ENCODE peak calls at places on chromosomes 6 and 20, in ten cellular contexts. M, V, W, K, H, G, B, I, T and N are unnamed samples.

GRCh38 chr6:42979523-42980177 is 669 bp upstream of the PEX6 start:
- DNase-seq in M (peak), V (peak), W (no peak), K (no peak), H (no peak), G (no peak), B (peak), I (no peak), T (peak), N (peak)

GRCh38 chr6:157651731-157652490 is 171.1 kb upstream of the SNX9 start:
- DNase-seq in M (no peak), V (no peak), W (no peak), K (no peak), H (no peak), G (no peak), B (no peak), I (no peak), T (no peak), N (no peak)

GRCh38 chr6:111872521-111873177 is 603 bp downstream of the FYN start:
- DNase-seq in M (no peak), V (peak), W (peak), K (peak), H (peak), G (no peak), B (peak), I (peak), T (no peak), N (no peak)

GRCh38 chr20:17281478-17281877 is 54.6 kb downstream of the PCSK2 start:
- DNase-seq in M (peak), V (no peak), W (no peak), K (peak), H (no peak), G (no peak), B (no peak), I (no peak), T (peak), N (peak)

GRCh38 chr20:25247100-25247665 is 702 bp upstream of the PYGB start:
- DNase-seq in M (peak), V (peak), W (peak), K (peak), H (peak), G (no peak), B (peak), I (no peak), T (peak), N (peak)

GRCh38 chr6:6730831-6731230 is 142.3 kb downstream of the LY86 start:
- DNase-seq in M (peak), V (peak), W (no peak), K (peak), H (peak), G (peak), B (peak), I (no peak), T (no peak), N (peak)

GRCh38 chr6:116773886-116774285 is 8.4 kb upstream of the FAM162B start:
- DNase-seq in M (peak), V (peak), W (no peak), K (no peak), H (no peak), G (no peak), B (peak), I (no peak), T (no peak), N (peak)

GRCh38 chr6:169277619-169278018 is 24.0 kb upstream of the THBS2 start:
- DNase-seq in M (no peak), V (no peak), W (no peak), K (no peak), H (no peak), G (no peak), B (no peak), I (no peak), T (no peak), N (no peak)

GRCh38 chr6:30213654-30213998 is 420 bp upstream of the TRIM26 start:
- DNase-seq in M (no peak), V (no peak), W (peak), K (no peak), H (no peak), G (no peak), B (no peak), I (no peak), T (no peak), N (no peak)

GRCh38 chr6:140059947-140060346 is 685.5 kb upstream of the CITED2 start:
- DNase-seq in M (no peak), V (no peak), W (no peak), K (no peak), H (no peak), G (no peak), B (no peak), I (no peak), T (no peak), N (no peak)

GRCh38 chr6:148794797-148795196 is 48.0 kb downstream of the UST start:
- DNase-seq in M (no peak), V (no peak), W (no peak), K (no peak), H (no peak), G (no peak), B (no peak), I (no peak), T (no peak), N (no peak)

GRCh38 chr6:71324179-71324791 is 35.7 kb downstream of the OGFRL1 start:
- DNase-seq in M (no peak), V (no peak), W (no peak), K (no peak), H (peak), G (no peak), B (no peak), I (no peak), T (no peak), N (no peak)

GRCh38 chr6:11632795-11633511 is 95.4 kb downstream of the TMEM170B start:
- DNase-seq in M (peak), V (peak), W (no peak), K (no peak), H (no peak), G (no peak), B (peak), I (no peak), T (no peak), N (no peak)

GRCh38 chr20:18093388-18093787 is 35.7 kb upstream of the OVOL2 start:
- DNase-seq in M (no peak), V (no peak), W (no peak), K (no peak), H (no peak), G (no peak), B (no peak), I (no peak), T (no peak), N (no peak)

GRCh38 chr20:5658897-5659296 is 91.3 kb upstream of the SHLD1 start:
- DNase-seq in M (peak), V (peak), W (peak), K (no peak), H (peak), G (peak), B (peak), I (peak), T (no peak), N (peak)

GRCh38 chr20:58459058-58459743 is 56.0 kb downstream of the APCDD1L start:
- DNase-seq in M (no peak), V (no peak), W (no peak), K (peak), H (no peak), G (no peak), B (no peak), I (no peak), T (no peak), N (no peak)

GRCh38 chr20:25204550-25205276 is 9.2 kb downstream of the ENTPD6 start:
- DNase-seq in M (no peak), V (no peak), W (no peak), K (no peak), H (no peak), G (no peak), B (no peak), I (no peak), T (no peak), N (no peak)

GRCh38 chr20:3847419-3847940 is 846 bp downstream of the MAVS start:
- DNase-seq in M (peak), V (peak), W (no peak), K (no peak), H (no peak), G (no peak), B (no peak), I (no peak), T (no peak), N (no peak)

GRCh38 chr6:31621991-31622390 is 1.5 kb downstream of the PRRC2A start:
- DNase-seq in M (peak), V (no peak), W (no peak), K (no peak), H (no peak), G (no peak), B (no peak), I (no peak), T (no peak), N (no peak)

GRCh38 chr20:43536817-43537440 is 21.9 kb upstream of the SGK2 start:
- DNase-seq in M (peak), V (peak), W (no peak), K (no peak), H (no peak), G (no peak), B (peak), I (no peak), T (no peak), N (peak)

GRCh38 chr20:49415664-49416044 is 66.8 kb downstream of the KCNB1 start:
- DNase-seq in M (no peak), V (no peak), W (no peak), K (no peak), H (no peak), G (no peak), B (no peak), I (no peak), T (no peak), N (no peak)

GRCh38 chr6:139240161-139241010 is 51.4 kb downstream of the TXLNB start:
- DNase-seq in M (peak), V (peak), W (no peak), K (no peak), H (no peak), G (peak), B (peak), I (no peak), T (no peak), N (peak)

GRCh38 chr6:41965429-41966213 is 24.0 kb upstream of the CCND3 start:
- DNase-seq in M (no peak), V (no peak), W (no peak), K (no peak), H (no peak), G (no peak), B (no peak), I (no peak), T (no peak), N (no peak)

GRCh38 chr6:43636312-43636667 is 650 bp downstream of the MAD2L1BP start:
- DNase-seq in M (peak), V (no peak), W (no peak), K (no peak), H (no peak), G (no peak), B (peak), I (no peak), T (no peak), N (no peak)

GRCh38 chr6:16741112-16742016 is 19.9 kb downstream of the ATXN1 start:
- DNase-seq in M (peak), V (peak), W (no peak), K (no peak), H (no peak), G (peak), B (peak), I (no peak), T (peak), N (no peak)

GRCh38 chr20:50389437-50389807 is 120.8 kb upstream of the PTPN1 start:
- DNase-seq in M (no peak), V (no peak), W (no peak), K (no peak), H (peak), G (no peak), B (no peak), I (no peak), T (no peak), N (no peak)

GRCh38 chr6:137016366-137016765 is 28.4 kb downstream of the IL20RA start:
- DNase-seq in M (no peak), V (peak), W (no peak), K (no peak), H (no peak), G (no peak), B (peak), I (no peak), T (no peak), N (no peak)

GRCh38 chr6:151441390-151442166 is 10.3 kb downstream of the RMND1 start:
- DNase-seq in M (no peak), V (no peak), W (no peak), K (no peak), H (no peak), G (no peak), B (no peak), I (no peak), T (no peak), N (no peak)

GRCh38 chr20:4083103-4083864 is 67.9 kb upstream of the RNF24 start:
- DNase-seq in M (no peak), V (no peak), W (no peak), K (no peak), H (no peak), G (no peak), B (no peak), I (no peak), T (no peak), N (no peak)

GRCh38 chr6:35370124-35370741 is 27.9 kb downstream of the PPARD start:
- DNase-seq in M (peak), V (peak), W (peak), K (peak), H (peak), G (peak), B (peak), I (no peak), T (peak), N (peak)

GRCh38 chr20:51042064-51042463 is 19.2 kb upstream of the KCNG1 start:
- DNase-seq in M (peak), V (peak), W (no peak), K (no peak), H (no peak), G (no peak), B (no peak), I (no peak), T (no peak), N (no peak)

GRCh38 chr6:131244942-131245341 is 109.7 kb downstream of the AKAP7 start:
- DNase-seq in M (no peak), V (no peak), W (no peak), K (no peak), H (no peak), G (no peak), B (no peak), I (no peak), T (no peak), N (no peak)

GRCh38 chr6:157343732-157344131 is 20.4 kb upstream of the TMEM242 start:
- DNase-seq in M (no peak), V (no peak), W (no peak), K (no peak), H (no peak), G (no peak), B (no peak), I (no peak), T (no peak), N (no peak)

GRCh38 chr20:41398408-41398807 is 31.8 kb upstream of the EMILIN3 start:
- DNase-seq in M (no peak), V (no peak), W (no peak), K (no peak), H (no peak), G (peak), B (no peak), I (no peak), T (no peak), N (no peak)

GRCh38 chr6:17817763-17818162 is 111.0 kb upstream of the NUP153 start:
- DNase-seq in M (no peak), V (no peak), W (no peak), K (no peak), H (no peak), G (no peak), B (no peak), I (no peak), T (no peak), N (no peak)

GRCh38 chr20:3932277-3933073 is 43.3 kb downstream of the PANK2 start:
- DNase-seq in M (no peak), V (peak), W (no peak), K (no peak), H (no peak), G (no peak), B (no peak), I (no peak), T (peak), N (peak)

GRCh38 chr6:3776881-3777507 is 25.5 kb upstream of the PXDC1 start:
- DNase-seq in M (no peak), V (no peak), W (no peak), K (no peak), H (no peak), G (no peak), B (no peak), I (no peak), T (no peak), N (no peak)

GRCh38 chr6:117491916-117492315 is 9.4 kb downstream of the DCBLD1 start:
- DNase-seq in M (peak), V (peak), W (no peak), K (no peak), H (no peak), G (no peak), B (no peak), I (no peak), T (no peak), N (no peak)

GRCh38 chr6:107655245-107655644 is 165.3 kb downstream of the SOBP start:
- DNase-seq in M (no peak), V (no peak), W (no peak), K (peak), H (no peak), G (no peak), B (no peak), I (no peak), T (no peak), N (no peak)

GRCh38 chr20:47620808-47621805 is 119.4 kb downstream of the NCOA3 start:
- DNase-seq in M (peak), V (peak), W (no peak), K (peak), H (no peak), G (peak), B (peak), I (no peak), T (peak), N (peak)

GRCh38 chr20:36173451-36173933 is 19.0 kb downstream of the EPB41L1 start:
- DNase-seq in M (no peak), V (peak), W (no peak), K (peak), H (no peak), G (no peak), B (peak), I (no peak), T (no peak), N (no peak)

GRCh38 chr20:36175475-36175995 is 21.0 kb downstream of the EPB41L1 start:
- DNase-seq in M (no peak), V (no peak), W (no peak), K (no peak), H (no peak), G (no peak), B (no peak), I (no peak), T (no peak), N (no peak)

GRCh38 chr20:36175016-36175415 is 20.5 kb downstream of the EPB41L1 start:
- DNase-seq in M (no peak), V (peak), W (no peak), K (peak), H (no peak), G (no peak), B (peak), I (no peak), T (no peak), N (no peak)

GRCh38 chr20:36167826-36168634 is 13.5 kb downstream of the EPB41L1 start:
- DNase-seq in M (peak), V (peak), W (no peak), K (no peak), H (no peak), G (no peak), B (no peak), I (no peak), T (no peak), N (peak)

DNA sequence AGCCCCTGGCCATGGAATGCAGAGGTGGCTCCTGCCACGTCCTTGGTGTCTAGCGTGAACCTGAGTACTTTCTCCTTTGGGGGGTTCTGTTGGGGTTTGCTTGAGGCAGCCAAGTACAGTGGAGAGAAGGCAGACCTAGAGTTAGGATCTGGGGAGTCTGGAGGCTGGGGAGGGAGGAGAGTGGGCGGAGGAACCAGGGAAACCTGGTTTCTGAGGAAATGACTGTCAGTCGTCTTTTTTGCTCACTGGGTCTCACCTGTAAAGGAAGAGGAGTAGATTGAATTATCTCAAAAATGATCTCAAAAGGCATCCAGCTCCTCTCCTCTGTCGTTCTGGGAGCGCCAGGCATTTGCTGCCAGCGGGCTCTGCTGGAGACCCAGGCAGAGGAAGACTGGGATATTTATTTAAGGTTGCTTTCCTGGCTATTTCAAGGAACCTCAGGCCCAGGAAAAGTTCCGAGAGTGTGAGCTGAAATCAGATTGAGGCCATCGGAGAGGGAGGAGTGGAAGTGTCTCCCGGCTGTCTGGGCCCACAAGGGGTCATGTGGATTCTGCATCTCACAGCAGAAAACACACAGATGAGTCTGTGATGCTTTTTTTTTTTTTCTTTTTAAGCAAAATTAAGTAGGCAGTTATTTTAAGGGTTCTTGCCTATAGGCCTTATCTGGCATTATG is 16.1 kb downstream of the EPB41L1 start:
- DNase-seq in M (no peak), V (no peak), W (no peak), K (no peak), H (no peak), G (no peak), B (no peak), I (no peak), T (no peak), N (no peak)
- TF ChIP-seq CTCF in M (no peak), V (no peak), W (no peak), K (no peak), H (no peak), G (no peak), B (no peak), I (no peak), T (no peak), N (no peak)

GRCh38 chr20:23350007-23350854 is at the start of gene NXT1:
- DNase-seq in M (peak), V (peak), W (peak), K (peak), H (peak), G (peak), B (peak), I (peak), T (peak), N (peak)
- TF ChIP-seq CTCF in M (peak), V (no peak), W (peak), K (no peak), H (peak), G (no peak), B (no peak), I (no peak), T (no peak), N (no peak)

GRCh38 chr6:154261688-154262397 is 94.8 kb downstream of the IPCEF1 start:
- DNase-seq in M (no peak), V (no peak), W (no peak), K (no peak), H (no peak), G (no peak), B (no peak), I (no peak), T (no peak), N (no peak)
- TF ChIP-seq CTCF in M (no peak), V (no peak), W (no peak), K (no peak), H (no peak), G (no peak), B (no peak), I (no peak), T (no peak), N (no peak)

DNA sequence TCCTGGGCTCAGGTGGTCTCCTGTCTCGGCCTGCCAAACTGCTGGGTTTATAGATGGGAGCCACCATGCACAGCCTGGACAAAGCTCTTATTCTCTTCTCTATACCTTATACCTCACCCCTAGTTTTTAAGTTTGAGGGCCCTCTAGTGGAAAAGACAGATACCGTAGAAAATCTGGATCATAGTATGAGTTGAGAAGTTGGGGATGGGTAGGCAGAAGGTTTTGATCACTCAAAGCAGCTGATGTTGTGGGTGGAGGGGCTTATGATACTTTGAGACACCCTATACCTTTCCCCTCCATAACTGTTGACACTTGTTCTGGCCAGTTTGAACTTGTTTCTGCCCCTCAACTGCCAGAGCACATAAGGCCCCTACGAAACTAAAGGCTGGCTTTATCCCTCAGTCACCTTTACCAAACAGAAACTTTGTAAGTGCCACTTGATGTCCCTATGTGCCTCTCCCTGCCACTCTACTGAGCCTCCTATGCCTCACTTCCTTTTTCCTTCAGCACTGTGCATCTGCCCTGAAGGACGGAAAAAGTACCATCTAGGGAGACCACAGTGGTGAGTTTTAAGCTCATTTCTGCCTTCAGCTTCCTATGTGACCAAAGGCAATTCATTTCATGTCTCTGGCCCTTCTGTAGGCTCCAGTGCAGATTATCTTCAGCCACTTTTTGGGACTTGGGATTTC is 28.6 kb downstream of the RALY start:
- DNase-seq in M (peak), V (peak), W (no peak), K (peak), H (no peak), G (no peak), B (no peak), I (no peak), T (peak), N (peak)
- TF ChIP-seq CTCF in M (peak), V (peak), W (no peak), K (peak), H (no peak), G (peak), B (peak), I (no peak), T (peak), N (peak)

GRCh38 chr20:38187512-38187911 is 22.4 kb upstream of the TGM2 start:
- DNase-seq in M (no peak), V (peak), W (no peak), K (no peak), H (peak), G (no peak), B (no peak), I (no peak), T (no peak), N (peak)
- TF ChIP-seq CTCF in M (no peak), V (no peak), W (no peak), K (peak), H (peak), G (peak), B (peak), I (no peak), T (no peak), N (no peak)